ENCODE peak calls at places on chromosome 6, in ten cellular contexts. W is activated naive CD4-positive, alpha-beta T cell; X is HTR-8/SVneo; A is CD8-positive, alpha-beta T cell; S is retina; B is T follicular helper cell; D is GM04503; I is T-helper 17 cell; U is amniotic epithelial cell; Y is small intestine. Q is an unnamed sample.

GRCh38 chr6:138377844-138378243 is at the start of gene SMIM28:
- DNase-seq in Y (no peak), D (no peak), B (no peak), I (no peak), W (no peak), S (no peak), U (no peak), X (no peak), A (no peak), Q (no peak)

GRCh38 chr6:158789115-158789917 is 29.9 kb downstream of the EZR start:
- DNase-seq in S (no peak), Y (peak; percentile 51), U (no peak), B (peak; percentile 47), D (no peak), W (peak; percentile 38), X (no peak), I (no peak), A (peak; percentile 53), Q (no peak)

GRCh38 chr6:81950877-81951276 is 198.4 kb upstream of the TENT5A start:
- DNase-seq in Y (no peak), S (no peak), B (no peak), U (peak; percentile 29), A (no peak), W (no peak), I (no peak), X (no peak), D (no peak), Q (no peak)

GRCh38 chr6:116106146-116106545 is 5.5 kb downstream of the NT5DC1 start:
- DNase-seq in X (no peak), Y (no peak), U (peak; percentile 82), A (no peak), D (no peak), W (no peak), B (no peak), S (no peak), I (no peak), Q (no peak)

GRCh38 chr6:75676377-75676776 is 72.7 kb upstream of the MYO6 start:
- DNase-seq in I (no peak), A (no peak), Y (no peak), W (no peak), U (no peak), X (no peak), S (no peak), B (no peak), D (no peak), Q (no peak)

GRCh38 chr6:167152858-167153257 is 4.9 kb downstream of the GPR31 start:
- DNase-seq in I (no peak), D (no peak), A (no peak), S (no peak), B (no peak), X (no peak), Y (no peak), U (no peak), W (no peak), Q (no peak)

GRCh38 chr6:137763861-137764260 is 103.2 kb upstream of the TNFAIP3 start:
- DNase-seq in X (no peak), A (no peak), I (no peak), U (no peak), W (no peak), S (no peak), D (no peak), Y (no peak), B (no peak), Q (peak; percentile 55)

GRCh38 chr6:15615837-15616236 is 47.0 kb downstream of the DTNBP1 start:
- DNase-seq in I (no peak), B (no peak), Y (peak; percentile 82), S (no peak), W (no peak), A (no peak), D (no peak), X (no peak), U (no peak), Q (no peak)

GRCh38 chr6:39978240-39978639 is 44.0 kb upstream of the MOCS1 start:
- DNase-seq in X (no peak), D (no peak), A (no peak), W (no peak), I (no peak), S (no peak), U (no peak), Y (no peak), B (no peak), Q (no peak)

GRCh38 chr6:132100388-132100990 is 149.3 kb upstream of the CCN2 start:
- DNase-seq in U (no peak), I (no peak), Y (no peak), B (no peak), A (no peak), W (no peak), S (no peak), X (no peak), D (no peak), Q (no peak)

GRCh38 chr6:114063956-114064355 is 93.0 kb upstream of the HDAC2 start:
- DNase-seq in S (no peak), U (peak; percentile 24), I (no peak), D (no peak), A (no peak), X (no peak), W (no peak), Y (no peak), B (no peak), Q (no peak)

GRCh38 chr6:101478891-101479290 is 85.4 kb downstream of the GRIK2 start:
- DNase-seq in X (no peak), S (no peak), B (no peak), Y (no peak), D (no peak), U (no peak), I (no peak), W (no peak), A (no peak), Q (no peak)

GRCh38 chr6:161921602-161922400 is 647.9 kb upstream of the AGPAT4 start:
- DNase-seq in D (no peak), W (no peak), X (no peak), B (no peak), S (no peak), U (no peak), I (no peak), Y (no peak), A (no peak), Q (peak; percentile 67)

GRCh38 chr6:132382630-132383175 is 18.6 kb downstream of the MOXD1 start:
- DNase-seq in W (no peak), B (no peak), I (no peak), D (no peak), S (no peak), Y (no peak), X (no peak), A (no peak), U (no peak), Q (no peak)

GRCh38 chr6:33624856-33625255 is 3.7 kb downstream of the ITPR3 start:
- DNase-seq in W (no peak), D (no peak), B (no peak), U (no peak), S (no peak), I (no peak), A (no peak), Y (no peak), X (no peak), Q (no peak)

GRCh38 chr6:6004147-6004995 is 2.4 kb downstream of the NRN1 start:
- DNase-seq in Y (no peak), U (no peak), A (no peak), X (no peak), I (no peak), S (peak; percentile 84), W (no peak), B (no peak), D (peak; percentile 27), Q (peak; percentile 34)

GRCh38 chr6:56756219-56756789 is 113.6 kb upstream of the DST start:
- DNase-seq in B (no peak), Y (no peak), U (no peak), A (no peak), D (no peak), W (no peak), I (no peak), S (no peak), X (no peak), Q (no peak)

GRCh38 chr6:68718379-68719073 is 83.4 kb downstream of the ADGRB3 start:
- DNase-seq in A (no peak), Y (no peak), I (no peak), B (no peak), U (peak; percentile 0), W (no peak), S (peak; percentile 16), D (no peak), X (no peak), Q (no peak)

GRCh38 chr6:142926494-142927273 is 18.3 kb downstream of the HIVEP2 start:
- DNase-seq in Y (peak; percentile 91), U (peak; percentile 92), B (peak; percentile 67), S (peak; percentile 85), W (peak; percentile 65), X (peak; percentile 76), D (no peak), A (peak; percentile 68), I (peak; percentile 57), Q (peak; percentile 4)

GRCh38 chr6:35920793-35921732 is at the start of gene SRPK1:
- DNase-seq in I (peak; percentile 78), X (peak; percentile 94), U (peak; percentile 73), D (no peak), S (peak; percentile 93), W (peak; percentile 72), Y (peak; percentile 90), B (peak; percentile 68), A (peak; percentile 80), Q (peak; percentile 89)

GRCh38 chr6:131958551-131959470 is 7.6 kb upstream of the CCN2 start:
- DNase-seq in A (no peak), X (no peak), B (no peak), D (no peak), W (no peak), Y (peak; percentile 82), I (no peak), S (no peak), U (no peak), Q (no peak)

GRCh38 chr6:40799296-40800020 is 212.3 kb upstream of the LRFN2 start:
- DNase-seq in S (peak; percentile 37), U (no peak), W (no peak), A (no peak), I (no peak), Y (no peak), D (no peak), X (no peak), B (no peak), Q (no peak)

GRCh38 chr6:161486326-161486725 is 212.5 kb upstream of the AGPAT4 start:
- DNase-seq in I (no peak), W (no peak), X (peak; percentile 34), S (no peak), B (no peak), A (no peak), U (no peak), Y (peak; percentile 2), D (no peak), Q (peak; percentile 46)

GRCh38 chr6:106514281-106514885 is 114.9 kb downstream of the RTN4IP1 start:
- DNase-seq in W (no peak), S (no peak), I (no peak), A (no peak), B (no peak), D (no peak), U (no peak), X (no peak), Y (peak; percentile 87), Q (no peak)

GRCh38 chr6:89239338-89239737 is 22.2 kb upstream of the GABRR1 start:
- DNase-seq in S (no peak), Y (no peak), D (no peak), B (no peak), X (no peak), U (no peak), W (no peak), I (no peak), A (no peak), Q (peak; percentile 10)